ENCODE peak calls at places on chromosome 22, in seven cellular contexts. One of them, this sample, is unnamed.
A peak's percentile ranks its signal among the peaks of the same experiment; 100 is the strongest.

GRCh38 chr22:41445171-41446056 is 1.2 kb downstream of the TOB2 start:
- DNase-seq in stomach: peak; percentile 32
- DNase-seq in prostate gland: peak; percentile 30
- DNase-seq in suprapubic skin: no peak
- DNase-seq in GM23338: peak; percentile 71
- DNase-seq in sigmoid colon: peak; percentile 76
- DNase-seq in spleen: peak; percentile 84
- DNase-seq in this sample: no peak

GRCh38 chr22:36327922-36328551 is 59.7 kb downstream of the MYH9 start:
- DNase-seq in stomach: no peak
- DNase-seq in prostate gland: peak; percentile 72
- DNase-seq in suprapubic skin: no peak
- DNase-seq in GM23338: no peak
- DNase-seq in sigmoid colon: peak; percentile 90
- DNase-seq in spleen: no peak
- DNase-seq in this sample: no peak

GRCh38 chr22:42170946-42171345 is 40.3 kb upstream of the CYP2D6 start:
- DNase-seq in stomach: no peak
- DNase-seq in prostate gland: no peak
- DNase-seq in suprapubic skin: no peak
- DNase-seq in GM23338: no peak
- DNase-seq in sigmoid colon: no peak
- DNase-seq in spleen: no peak
- DNase-seq in this sample: no peak

GRCh38 chr22:41856484-41856883 is 23.6 kb downstream of the SREBF2 start:
- DNase-seq in stomach: no peak
- DNase-seq in prostate gland: no peak
- DNase-seq in suprapubic skin: no peak
- DNase-seq in GM23338: no peak
- DNase-seq in sigmoid colon: no peak
- DNase-seq in spleen: no peak
- DNase-seq in this sample: no peak

GRCh38 chr22:19495562-19496323 is 16.0 kb downstream of the CDC45 start:
- DNase-seq in stomach: no peak
- DNase-seq in prostate gland: no peak
- DNase-seq in suprapubic skin: no peak
- DNase-seq in GM23338: peak; percentile 48
- DNase-seq in sigmoid colon: no peak
- DNase-seq in spleen: no peak
- DNase-seq in this sample: no peak

GRCh38 chr22:17477401-17477833 is 85.9 kb upstream of the SLC25A18 start:
- DNase-seq in stomach: no peak
- DNase-seq in prostate gland: no peak
- DNase-seq in suprapubic skin: no peak
- DNase-seq in GM23338: peak; percentile 61
- DNase-seq in sigmoid colon: peak; percentile 82
- DNase-seq in spleen: no peak
- DNase-seq in this sample: no peak

GRCh38 chr22:38049812-38050619 is 7.2 kb upstream of the PICK1 start:
- DNase-seq in stomach: no peak
- DNase-seq in prostate gland: no peak
- DNase-seq in suprapubic skin: no peak
- DNase-seq in GM23338: no peak
- DNase-seq in sigmoid colon: no peak
- DNase-seq in spleen: no peak
- DNase-seq in this sample: no peak

GRCh38 chr22:17140826-17141771 is 18.0 kb downstream of the HDHD5 start:
- DNase-seq in stomach: no peak
- DNase-seq in prostate gland: no peak
- DNase-seq in suprapubic skin: no peak
- DNase-seq in GM23338: no peak
- DNase-seq in sigmoid colon: peak; percentile 18
- DNase-seq in spleen: peak; percentile 56
- DNase-seq in this sample: no peak

GRCh38 chr22:23538502-23538860 is 41.6 kb downstream of the IGLL1 start:
- DNase-seq in stomach: no peak
- DNase-seq in prostate gland: no peak
- DNase-seq in suprapubic skin: peak; percentile 47
- DNase-seq in GM23338: no peak
- DNase-seq in sigmoid colon: peak; percentile 39
- DNase-seq in spleen: peak; percentile 40
- DNase-seq in this sample: no peak

GRCh38 chr22:48679656-48680555 is 1147.8 kb downstream of the BRD1 start:
- DNase-seq in stomach: no peak
- DNase-seq in prostate gland: no peak
- DNase-seq in suprapubic skin: no peak
- DNase-seq in GM23338: no peak
- DNase-seq in sigmoid colon: no peak
- DNase-seq in spleen: no peak
- DNase-seq in this sample: no peak

GRCh38 chr22:23720855-23721254 is 30.0 kb downstream of the RGL4 start:
- DNase-seq in stomach: no peak
- DNase-seq in prostate gland: no peak
- DNase-seq in suprapubic skin: no peak
- DNase-seq in GM23338: no peak
- DNase-seq in sigmoid colon: no peak
- DNase-seq in spleen: no peak
- DNase-seq in this sample: no peak

GRCh38 chr22:23536821-23537345 is 43.2 kb downstream of the IGLL1 start:
- DNase-seq in stomach: no peak
- DNase-seq in prostate gland: no peak
- DNase-seq in suprapubic skin: peak; percentile 45
- DNase-seq in GM23338: no peak
- DNase-seq in sigmoid colon: peak; percentile 36
- DNase-seq in spleen: peak; percentile 24
- DNase-seq in this sample: no peak

GRCh38 chr22:31139866-31140716 is at the start of gene PLA2G3:
- DNase-seq in stomach: peak; percentile 78
- DNase-seq in prostate gland: peak; percentile 68
- DNase-seq in suprapubic skin: no peak
- DNase-seq in GM23338: peak; percentile 99
- DNase-seq in sigmoid colon: no peak
- DNase-seq in spleen: no peak
- DNase-seq in this sample: no peak

GRCh38 chr22:40050258-40050657 is 55.5 kb downstream of the FAM83F start:
- DNase-seq in stomach: no peak
- DNase-seq in prostate gland: no peak
- DNase-seq in suprapubic skin: no peak
- DNase-seq in GM23338: no peak
- DNase-seq in sigmoid colon: no peak
- DNase-seq in spleen: no peak
- DNase-seq in this sample: no peak

GRCh38 chr22:47171441-47172221 is 409.2 kb downstream of the TBC1D22A start:
- DNase-seq in stomach: no peak
- DNase-seq in prostate gland: no peak
- DNase-seq in suprapubic skin: peak; percentile 62
- DNase-seq in GM23338: no peak
- DNase-seq in sigmoid colon: peak; percentile 56
- DNase-seq in spleen: peak; percentile 75
- DNase-seq in this sample: no peak
- H3K36me3 ChIP-seq in stomach: peaks cover 70% of the 10 kb centered on the region
- H3K36me3 ChIP-seq in prostate gland: no peaks in the 10 kb centered on the region
- H3K36me3 ChIP-seq in suprapubic skin: peaks cover 38% of the 10 kb centered on the region
- H3K36me3 ChIP-seq in GM23338: peaks cover 3% of the 10 kb centered on the region
- H3K36me3 ChIP-seq in sigmoid colon: no peaks in the 10 kb centered on the region
- H3K36me3 ChIP-seq in spleen: peaks cover 9% of the 10 kb centered on the region
- H3K36me3 ChIP-seq in this sample: no peaks in the 10 kb centered on the region

DNA sequence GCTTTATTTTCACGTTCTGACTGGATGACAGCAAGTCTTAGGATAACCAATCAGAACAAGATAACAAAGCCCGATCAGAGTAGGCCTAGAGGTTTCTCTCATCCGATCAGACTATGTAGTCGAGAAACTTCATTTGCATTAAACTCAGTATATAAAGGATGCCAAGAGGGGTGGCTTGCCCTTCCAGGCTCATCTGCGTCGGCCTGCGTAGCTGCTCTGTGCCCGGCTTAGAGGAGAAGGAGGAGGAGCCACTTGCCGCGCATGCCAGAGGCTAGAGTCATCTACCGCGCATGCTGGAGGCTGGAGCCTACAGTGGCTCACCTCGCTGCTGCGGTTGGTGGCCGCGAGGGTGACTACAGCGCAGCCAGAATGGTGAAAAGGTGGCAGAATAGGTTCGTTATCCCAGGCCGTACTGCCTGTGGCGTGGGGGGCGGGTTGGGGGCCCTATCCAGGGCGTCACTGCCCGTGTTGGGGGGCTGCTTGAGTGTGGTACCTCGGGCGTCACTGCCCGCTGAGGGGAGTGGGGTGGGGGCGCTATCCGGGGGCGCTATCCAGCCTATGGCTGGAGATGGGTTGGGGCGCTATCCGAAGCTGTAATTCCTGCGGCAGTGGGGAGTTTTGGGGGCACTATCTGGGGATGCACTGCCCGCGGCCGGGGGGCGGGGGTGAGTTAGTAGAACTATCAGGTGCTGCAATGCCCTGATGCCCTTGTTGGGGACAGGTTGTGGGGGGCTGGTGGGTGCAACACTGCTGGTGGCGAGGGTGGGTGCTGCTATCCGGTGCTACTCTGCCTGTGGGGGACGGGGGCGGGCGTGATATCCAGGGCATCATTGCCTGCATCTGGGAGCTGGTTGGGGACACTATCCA is at the start of gene RFPL2:
- DNase-seq in stomach: no peak
- DNase-seq in prostate gland: no peak
- DNase-seq in suprapubic skin: no peak
- DNase-seq in GM23338: peak; percentile 92
- DNase-seq in sigmoid colon: no peak
- DNase-seq in spleen: no peak
- DNase-seq in this sample: no peak
- TF ChIP-seq POLR2AphosphoS5 in stomach: no peak
- TF ChIP-seq POLR2AphosphoS5 in prostate gland: no peak
- TF ChIP-seq POLR2AphosphoS5 in suprapubic skin: no peak
- TF ChIP-seq POLR2AphosphoS5 in GM23338: no peak
- TF ChIP-seq POLR2AphosphoS5 in sigmoid colon: no peak
- TF ChIP-seq POLR2AphosphoS5 in spleen: no peak
- TF ChIP-seq POLR2AphosphoS5 in this sample: no peak

GRCh38 chr22:26893711-26894110 is 236.3 kb downstream of the MIAT start:
- DNase-seq in stomach: no peak
- DNase-seq in prostate gland: no peak
- DNase-seq in suprapubic skin: no peak
- DNase-seq in GM23338: peak; percentile 63
- DNase-seq in sigmoid colon: no peak
- DNase-seq in spleen: no peak
- DNase-seq in this sample: no peak
- H3K27ac ChIP-seq in stomach: no peak overlapping the region
- H3K27ac ChIP-seq in prostate gland: no peak overlapping the region
- H3K27ac ChIP-seq in suprapubic skin: no peak overlapping the region
- H3K27ac ChIP-seq in GM23338: no peak overlapping the region
- H3K27ac ChIP-seq in sigmoid colon: peak overlapping the region; percentile 79
- H3K27ac ChIP-seq in spleen: no peak overlapping the region
- H3K27ac ChIP-seq in this sample: no peak overlapping the region

GRCh38 chr22:46693634-46694422 is 44.2 kb downstream of the CERK start:
- DNase-seq in stomach: no peak
- DNase-seq in prostate gland: no peak
- DNase-seq in suprapubic skin: no peak
- DNase-seq in GM23338: no peak
- DNase-seq in sigmoid colon: peak; percentile 37
- DNase-seq in spleen: no peak
- DNase-seq in this sample: no peak
- H3K36me3 ChIP-seq in stomach: peaks cover 100% of the 10 kb centered on the region
- H3K36me3 ChIP-seq in prostate gland: peaks cover under 1% of the 10 kb centered on the region
- H3K36me3 ChIP-seq in suprapubic skin: peaks cover 83% of the 10 kb centered on the region
- H3K36me3 ChIP-seq in GM23338: peaks cover 6% of the 10 kb centered on the region
- H3K36me3 ChIP-seq in sigmoid colon: peaks cover 19% of the 10 kb centered on the region
- H3K36me3 ChIP-seq in spleen: peaks cover 99% of the 10 kb centered on the region
- H3K36me3 ChIP-seq in this sample: peaks cover 80% of the 10 kb centered on the region

GRCh38 chr22:25742918-25743708 is 1.1 kb downstream of the MYO18B start:
- DNase-seq in stomach: no peak
- DNase-seq in prostate gland: no peak
- DNase-seq in suprapubic skin: no peak
- DNase-seq in GM23338: no peak
- DNase-seq in sigmoid colon: no peak
- DNase-seq in spleen: no peak
- DNase-seq in this sample: no peak

GRCh38 chr22:25739659-25740344 is 2.2 kb upstream of the MYO18B start:
- DNase-seq in stomach: no peak
- DNase-seq in prostate gland: no peak
- DNase-seq in suprapubic skin: no peak
- DNase-seq in GM23338: no peak
- DNase-seq in sigmoid colon: no peak
- DNase-seq in spleen: no peak
- DNase-seq in this sample: no peak

GRCh38 chr22:25745341-25746011 is 3.5 kb downstream of the MYO18B start:
- DNase-seq in stomach: no peak
- DNase-seq in prostate gland: no peak
- DNase-seq in suprapubic skin: no peak
- DNase-seq in GM23338: no peak
- DNase-seq in sigmoid colon: peak; percentile 12
- DNase-seq in spleen: no peak
- DNase-seq in this sample: no peak

GRCh38 chr22:25744694-25745093 is 2.7 kb downstream of the MYO18B start:
- DNase-seq in stomach: no peak
- DNase-seq in prostate gland: no peak
- DNase-seq in suprapubic skin: no peak
- DNase-seq in GM23338: no peak
- DNase-seq in sigmoid colon: peak; percentile 13
- DNase-seq in spleen: no peak
- DNase-seq in this sample: no peak

GRCh38 chr22:25741692-25742626 is at the start of gene MYO18B:
- DNase-seq in stomach: no peak
- DNase-seq in prostate gland: no peak
- DNase-seq in suprapubic skin: no peak
- DNase-seq in GM23338: no peak
- DNase-seq in sigmoid colon: no peak
- DNase-seq in spleen: no peak
- DNase-seq in this sample: no peak
- TF ChIP-seq POLR2AphosphoS5 in stomach: no peak
- TF ChIP-seq POLR2AphosphoS5 in prostate gland: no peak
- TF ChIP-seq POLR2AphosphoS5 in suprapubic skin: no peak
- TF ChIP-seq POLR2AphosphoS5 in GM23338: no peak
- TF ChIP-seq POLR2AphosphoS5 in sigmoid colon: no peak
- TF ChIP-seq POLR2AphosphoS5 in spleen: no peak
- TF ChIP-seq POLR2AphosphoS5 in this sample: no peak

This sample was measured in vagina.